ENCODE peak calls at places on chromosome 15, in nine cellular contexts. S, E, N, K, J, A, T, L and Y are unnamed samples.

GRCh38 chr15:86278586-86278985 is 198.9 kb downstream of the AGBL1 start:
- DNase-seq in L (no peak), E (no peak), A (no peak), S (no peak), J (no peak), K (no peak), N (no peak), T (no peak), Y (no peak)

GRCh38 chr15:70081612-70082011 is 16.1 kb downstream of the TLE3 start:
- DNase-seq in J (no peak), T (no peak), L (no peak), N (no peak), A (no peak), K (no peak), S (no peak), E (no peak), Y (no peak)

GRCh38 chr15:78618064-78618463 is 2.7 kb downstream of the CHRNA3 start:
- DNase-seq in S (no peak), J (no peak), T (no peak), N (no peak), A (no peak), L (no peak), E (no peak), K (no peak), Y (no peak)

GRCh38 chr15:42084465-42085235 is 9.7 kb downstream of the PLA2G4D start:
- DNase-seq in A (no peak), K (peak; percentile 63), T (peak; percentile 73), J (no peak), E (peak; percentile 50), N (peak; percentile 87), S (peak; percentile 65), L (peak; percentile 71), Y (no peak)

GRCh38 chr15:62125763-62126162 is 39.3 kb downstream of the C2CD4B start:
- DNase-seq in K (peak; percentile 75), N (no peak), L (no peak), S (no peak), A (peak; percentile 38), E (peak; percentile 57), T (no peak), J (no peak), Y (peak; percentile 86)

GRCh38 chr15:90223441-90224165 is 10.1 kb downstream of the CIB1 start:
- DNase-seq in L (no peak), S (no peak), K (no peak), N (no peak), A (no peak), E (no peak), T (no peak), J (no peak), Y (no peak)

GRCh38 chr15:90001062-90001682 is at the start of gene ZNF710:
- DNase-seq in K (peak; percentile 71), E (peak; percentile 72), S (peak; percentile 48), A (no peak), J (no peak), L (peak; percentile 67), N (peak; percentile 66), T (peak; percentile 71), Y (no peak)

GRCh38 chr15:40454904-40455391 is 14.2 kb downstream of the BAHD1 start:
- DNase-seq in L (no peak), N (no peak), J (no peak), S (no peak), K (peak; percentile 80), A (no peak), E (peak; percentile 50), T (no peak), Y (no peak)

GRCh38 chr15:83694538-83694937 is 40.6 kb downstream of the ADAMTSL3 start:
- DNase-seq in S (no peak), A (no peak), K (no peak), L (no peak), E (peak; percentile 30), T (no peak), J (no peak), N (no peak), Y (no peak)

GRCh38 chr15:31552482-31553099 is 226.0 kb downstream of the KLF13 start:
- DNase-seq in T (no peak), N (no peak), K (peak; percentile 3), J (no peak), L (no peak), A (no peak), E (no peak), S (no peak), Y (no peak)

GRCh38 chr15:56965614-56966013 is 47.2 kb downstream of the TCF12 start:
- DNase-seq in K (no peak), N (no peak), J (no peak), E (no peak), L (no peak), T (no peak), S (no peak), A (no peak), Y (no peak)

GRCh38 chr15:99105516-99106341 is 849 bp downstream of the SYNM start:
- DNase-seq in J (peak; percentile 15), L (no peak), T (peak; percentile 63), E (peak; percentile 46), N (peak; percentile 82), K (peak; percentile 62), S (peak; percentile 67), A (no peak), Y (no peak)

GRCh38 chr15:67188551-67189218 is 65.8 kb downstream of the AAGAB start:
- DNase-seq in N (no peak), A (no peak), L (no peak), E (peak; percentile 98), K (peak; percentile 88), S (no peak), J (no peak), T (no peak), Y (no peak)

GRCh38 chr15:81011593-81011992 is 10.9 kb downstream of the TLNRD1 start:
- DNase-seq in S (no peak), L (no peak), N (no peak), A (no peak), T (no peak), J (no peak), K (peak; percentile 71), E (peak; percentile 63), Y (no peak)

GRCh38 chr15:92033319-92033718 is 179.8 kb downstream of the SLCO3A1 start:
- DNase-seq in S (no peak), K (no peak), T (no peak), J (no peak), E (peak; percentile 13), L (no peak), A (no peak), N (no peak), Y (no peak)

GRCh38 chr15:70318594-70318993 is 220.9 kb upstream of the TLE3 start:
- DNase-seq in N (peak; percentile 14), A (no peak), K (peak; percentile 8), S (no peak), L (no peak), E (no peak), J (no peak), T (no peak), Y (no peak)

GRCh38 chr15:87365221-87365620 is 891.3 kb downstream of the NTRK3 start:
- DNase-seq in T (no peak), A (no peak), J (no peak), S (no peak), L (no peak), E (peak; percentile 89), K (peak; percentile 82), N (no peak), Y (no peak)

GRCh38 chr15:65847977-65848376 is 21.3 kb upstream of the RAB11A start:
- DNase-seq in S (no peak), E (no peak), T (no peak), N (no peak), L (no peak), K (no peak), J (no peak), A (no peak), Y (no peak)

GRCh38 chr15:89836255-89837133 is 21.8 kb upstream of the ANPEP start:
- DNase-seq in E (peak; percentile 96), L (no peak), S (no peak), T (no peak), N (no peak), J (peak; percentile 78), A (no peak), K (peak; percentile 92), Y (no peak)

GRCh38 chr15:64905119-64905831 is 6.4 kb upstream of the ANKDD1A start:
- DNase-seq in K (peak; percentile 79), L (peak; percentile 78), T (peak; percentile 90), S (peak; percentile 81), J (no peak), A (no peak), N (peak; percentile 89), E (peak; percentile 65), Y (no peak)

GRCh38 chr15:34436956-34437442 is 609 bp downstream of the GOLGA8A start:
- DNase-seq in A (no peak), J (no peak), N (peak; percentile 77), S (no peak), L (no peak), E (peak; percentile 25), K (peak; percentile 27), T (no peak), Y (no peak)

GRCh38 chr15:75577401-75578205 is 1.5 kb downstream of the PTPN9 start:
- DNase-seq in L (no peak), T (peak; percentile 53), N (peak; percentile 50), E (peak; percentile 37), S (no peak), K (peak; percentile 46), J (no peak), A (no peak), Y (no peak)